ENCODE peak calls at places on chromosomes 13 and 19, in seven cellular contexts. D is BE2C, O is AG04450, A is mesothelial cell of epicardium, I is psoas muscle, N is mammary epithelial cell, H is omental fat pad. R is an unnamed sample.

GRCh38 chr19:8308891-8309291 is 733 bp upstream of the CD320 start:
- DNase-seq in H (peak), D (peak), A (no peak), O (no peak), N (no peak), I (peak), R (peak)

GRCh38 chr13:106340249-106340648 is 195.2 kb downstream of the EFNB2 start:
- DNase-seq in D (no peak), N (no peak), H (no peak), O (no peak), A (no peak), I (no peak), R (no peak)

GRCh38 chr13:110211046-110211445 is 95.9 kb downstream of the COL4A1 start:
- DNase-seq in O (no peak), D (no peak), A (no peak), I (no peak), H (no peak), N (no peak), R (no peak)

GRCh38 chr13:45749026-45749759 is 47.1 kb downstream of the CBY2 start:
- DNase-seq in N (no peak), A (no peak), I (no peak), H (no peak), O (no peak), D (no peak), R (no peak)

GRCh38 chr19:18456974-18457373 is 19.0 kb upstream of the ISYNA1 start:
- DNase-seq in N (no peak), O (no peak), I (peak), D (no peak), A (no peak), H (no peak), R (no peak)

GRCh38 chr13:99339230-99339721 is 32.1 kb upstream of the GPR183 start:
- DNase-seq in O (no peak), D (no peak), H (no peak), A (no peak), I (no peak), N (no peak), R (no peak)

GRCh38 chr13:53041968-53042485 is 13.4 kb downstream of the OLFM4 start:
- DNase-seq in O (no peak), A (no peak), N (no peak), H (no peak), I (no peak), D (no peak), R (no peak)

GRCh38 chr13:111322001-111322915 is 1.8 kb downstream of the TEX29 start:
- DNase-seq in H (no peak), I (no peak), A (no peak), D (no peak), N (no peak), O (no peak), R (peak)

GRCh38 chr13:39603424-39603947 is 493 bp upstream of the LHFPL6 start:
- DNase-seq in D (no peak), N (no peak), A (no peak), I (no peak), H (no peak), O (no peak), R (no peak)

GRCh38 chr13:34044660-34045080 is 226.7 kb downstream of the RFC3 start:
- DNase-seq in H (no peak), D (no peak), I (no peak), N (peak), A (no peak), O (peak), R (no peak)

GRCh38 chr13:20402881-20403280 is 122.8 kb downstream of the CRYL1 start:
- DNase-seq in D (no peak), I (no peak), H (no peak), N (no peak), O (no peak), A (no peak), R (no peak)

GRCh38 chr19:53537523-53538377 is at the start of gene ZNF331:
- DNase-seq in A (peak), N (peak), O (no peak), I (peak), H (peak), D (peak), R (peak)
- TF ChIP-seq CTCF in A (no peak), N (peak), O (peak), I (peak), H (no peak), D (peak), R (no peak)

GRCh38 chr19:54554896-54555295 is 18.7 kb upstream of the LILRA2 start:
- DNase-seq in I (no peak), A (no peak), H (no peak), N (no peak), D (no peak), O (no peak), R (peak)
- TF ChIP-seq CTCF in I (no peak), A (no peak), H (no peak), N (no peak), D (no peak), O (no peak), R (no peak)

DNA sequence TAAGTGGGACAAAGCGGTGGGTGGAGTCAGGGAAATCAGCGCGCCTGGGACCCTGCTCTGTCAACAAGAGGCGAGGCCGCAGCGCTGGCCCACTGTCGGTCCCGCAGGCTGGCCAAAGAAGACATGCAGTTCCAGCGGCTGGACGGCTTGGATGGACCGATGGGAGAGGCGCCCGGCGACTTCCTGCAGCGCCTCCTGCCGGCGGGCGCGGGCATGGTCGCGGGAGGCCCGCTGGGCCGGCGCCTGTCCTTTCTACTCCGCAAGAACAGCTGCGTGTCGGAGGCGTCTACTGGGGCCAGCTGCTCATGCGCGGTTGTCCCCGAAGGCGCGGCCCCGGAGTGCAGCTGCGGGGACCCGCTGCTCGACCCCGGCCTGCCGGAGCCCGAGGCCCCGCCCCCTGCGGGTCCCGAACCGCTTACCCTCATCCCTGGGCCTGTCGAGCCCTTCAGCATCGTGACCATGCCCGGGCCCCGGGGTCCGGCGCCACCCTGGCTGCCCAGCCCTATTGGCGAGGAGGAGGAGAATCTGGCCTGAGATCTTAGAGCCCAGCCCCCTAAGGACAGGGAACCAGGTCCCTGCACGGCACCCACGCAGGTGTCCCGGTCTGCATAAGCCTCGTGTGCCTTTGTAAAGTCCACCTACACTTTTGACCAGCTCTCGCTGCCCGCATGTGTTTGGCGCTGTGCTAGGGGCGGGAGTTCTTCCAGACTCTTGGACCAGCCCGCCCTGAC is 6.1 kb downstream of the BEST2 start:
- DNase-seq in A (peak), N (peak), H (peak), D (peak), I (peak), O (no peak), R (peak)
- TF ChIP-seq CTCF in A (peak), N (peak), H (peak), D (peak), I (peak), O (peak), R (no peak)

GRCh38 chr19:518292-519231 is 11.3 kb downstream of the TPGS1 start:
- DNase-seq in I (peak), H (no peak), N (no peak), A (peak), O (no peak), D (no peak), R (no peak)
- TF ChIP-seq CTCF in I (no peak), H (no peak), N (no peak), A (no peak), O (no peak), D (no peak), R (no peak)

GRCh38 chr13:44573071-44573470 is 3.1 kb downstream of the TSC22D1 start:
- DNase-seq in I (no peak), A (no peak), N (no peak), D (no peak), O (no peak), H (no peak), R (no peak)

GRCh38 chr13:44575741-44576395 is at the start of gene TSC22D1:
- DNase-seq in D (peak), I (peak), N (peak), O (no peak), A (no peak), H (no peak), R (peak)

GRCh38 chr13:44575035-44575434 is 1.1 kb downstream of the TSC22D1 start:
- DNase-seq in A (no peak), I (no peak), D (no peak), O (no peak), N (peak), H (no peak), R (no peak)

GRCh38 chr13:44573790-44574465 is 2.2 kb downstream of the TSC22D1 start:
- DNase-seq in O (no peak), N (peak), A (no peak), I (peak), H (no peak), D (peak), R (no peak)

GRCh38 chr13:44574466-44574855 is 1.7 kb downstream of the TSC22D1 start:
- DNase-seq in A (no peak), O (no peak), N (no peak), H (no peak), I (no peak), D (no peak), R (no peak)
- TF ChIP-seq CTCF in A (peak), O (no peak), N (no peak), H (no peak), I (no peak), D (no peak), R (no peak)

GRCh38 chr13:62357887-62358645 is 942.4 kb upstream of the PCDH20 start:
- DNase-seq in O (peak), D (peak), I (no peak), H (no peak), N (no peak), A (no peak), R (no peak)
- TF ChIP-seq CTCF in O (peak), D (peak), I (no peak), H (no peak), N (peak), A (no peak), R (no peak)

GRCh38 chr13:65468628-65469027 is 1761.5 kb downstream of the PCDH9 start:
- DNase-seq in A (no peak), H (no peak), O (no peak), I (no peak), N (no peak), D (no peak), R (no peak)
- TF ChIP-seq CTCF in A (no peak), H (no peak), O (no peak), I (no peak), N (no peak), D (no peak), R (no peak)